ENCODE peak calls at places on chromosomes 13 and 19, in seven cellular contexts. I is CD4-positive, CD25-positive, alpha-beta regulatory T cell; T is tibial artery; G is small intestine; L is NCI-H2171; H is stimulated activated CD4-positive, alpha-beta T cell treated with anti-CD3 and anti-CD28 coated beads, Interleukin-12 subunit alpha, Interleukin-12 subunit beta, amount 100 ng/mL, for 24 hours; R is adipocyte. M is an unnamed sample.

GRCh38 chr13:29934531-29935308 is 84.3 kb upstream of the UBL3 start:
- DNase-seq in I (peak), T (no peak), G (peak), L (peak), H (no peak), R (no peak), M (no peak)

GRCh38 chr13:48859168-48860105 is 116.3 kb upstream of the FNDC3A start:
- DNase-seq in I (no peak), T (no peak), G (peak), L (no peak), H (no peak), R (no peak), M (no peak)

GRCh38 chr19:27795369-27795768 is 1417.6 kb downstream of the UQCRFS1 start:
- DNase-seq in I (no peak), T (no peak), G (no peak), L (no peak), H (no peak), R (no peak), M (no peak)

GRCh38 chr13:43805071-43805468 is 18.3 kb upstream of the ENOX1 start:
- DNase-seq in I (no peak), T (no peak), G (no peak), L (no peak), H (no peak), R (peak), M (no peak)

GRCh38 chr13:95624020-95624419 is 20.5 kb downstream of the DZIP1 start:
- DNase-seq in I (peak), T (no peak), G (peak), L (peak), H (no peak), R (peak), M (no peak)

GRCh38 chr13:41398494-41399190 is 58.7 kb upstream of the RGCC start:
- DNase-seq in I (peak), T (no peak), G (no peak), L (no peak), H (no peak), R (no peak), M (no peak)

GRCh38 chr13:108322206-108322824 is 52.8 kb downstream of the TNFSF13B start:
- DNase-seq in I (peak), T (no peak), G (peak), L (peak), H (no peak), R (peak), M (no peak)

GRCh38 chr13:46961719-46962118 is 64.9 kb upstream of the HTR2A start:
- DNase-seq in I (peak), T (peak), G (no peak), L (no peak), H (no peak), R (peak), M (peak)

GRCh38 chr13:102591988-102592781 is 4.6 kb upstream of the TPP2 start:
- DNase-seq in I (peak), T (peak), G (peak), L (peak), H (peak), R (peak), M (no peak)

GRCh38 chr19:54795763-54796162 is 7.6 kb upstream of the KIR2DL4 start:
- DNase-seq in I (no peak), T (no peak), G (no peak), L (no peak), H (no peak), R (no peak), M (no peak)

GRCh38 chr19:33345163-33345562 is 28.3 kb upstream of the CEBPG start:
- DNase-seq in I (no peak), T (no peak), G (no peak), L (no peak), H (no peak), R (no peak), M (no peak)

GRCh38 chr13:25688524-25688923 is 316.8 kb downstream of the ATP8A2 start:
- DNase-seq in I (no peak), T (no peak), G (no peak), L (no peak), H (no peak), R (no peak), M (no peak)

GRCh38 chr19:46944918-46945628 is 74.6 kb upstream of the NPAS1 start:
- DNase-seq in I (no peak), T (peak), G (peak), L (peak), H (no peak), R (peak), M (no peak)

GRCh38 chr19:46478356-46478986 is 7.1 kb upstream of the PNMA8A start:
- DNase-seq in I (peak), T (no peak), G (no peak), L (peak), H (no peak), R (peak), M (no peak)

GRCh38 chr19:55613396-55613795 is 7.9 kb downstream of the ZNF865 start:
- DNase-seq in I (no peak), T (no peak), G (no peak), L (no peak), H (no peak), R (no peak), M (no peak)

GRCh38 chr19:49613374-49613773 is 22.4 kb downstream of the PRR12 start:
- DNase-seq in I (no peak), T (no peak), G (no peak), L (no peak), H (no peak), R (no peak), M (no peak)

GRCh38 chr13:31012285-31013024 is 80.0 kb downstream of the TEX26 start:
- DNase-seq in I (no peak), T (no peak), G (no peak), L (no peak), H (no peak), R (peak), M (no peak)

GRCh38 chr13:112062047-112062618 is 4.8 kb upstream of the SOX1 start:
- DNase-seq in I (no peak), T (no peak), G (no peak), L (no peak), H (no peak), R (no peak), M (no peak)